ENCODE peak calls at places on chromosomes 1 and 21, in ten cellular contexts. N, S, T, Q, D, Y, U, K, X and R are unnamed samples. For H3K4me1, the result is how much of the 10 kb centered on the place peaks cover.

GRCh38 chr1:68442822-68443556 is 6.8 kb downstream of the RPE65 start:
- DNase-seq in N (peak), S (no peak), T (peak), Q (no peak), D (peak), Y (peak), U (no peak), K (no peak), X (no peak), R (peak)

GRCh38 chr1:12448746-12449177 is 169.2 kb downstream of the DHRS3 start:
- DNase-seq in N (no peak), S (no peak), T (no peak), Q (no peak), D (no peak), Y (peak), U (no peak), K (peak), X (no peak), R (no peak)

GRCh38 chr1:174225499-174226204 is 66.3 kb downstream of the RABGAP1L start:
- DNase-seq in N (no peak), S (no peak), T (no peak), Q (no peak), D (no peak), Y (no peak), U (no peak), K (no peak), X (no peak), R (no peak)

GRCh38 chr1:89170171-89171066 is 5.4 kb downstream of the GBP7 start:
- DNase-seq in N (no peak), S (no peak), T (no peak), Q (no peak), D (no peak), Y (no peak), U (no peak), K (no peak), X (no peak), R (no peak)

GRCh38 chr1:200242379-200243041 is 167.3 kb downstream of the ZNF281 start:
- DNase-seq in N (no peak), S (no peak), T (no peak), Q (no peak), D (no peak), Y (peak), U (no peak), K (no peak), X (no peak), R (no peak)

GRCh38 chr1:242692988-242693387 is 168.5 kb upstream of the PLD5 start:
- DNase-seq in N (no peak), S (no peak), T (no peak), Q (no peak), D (no peak), Y (no peak), U (no peak), K (no peak), X (no peak), R (no peak)

GRCh38 chr1:59947047-59947938 is 20.7 kb upstream of the CYP2J2 start:
- DNase-seq in N (peak), S (peak), T (peak), Q (no peak), D (peak), Y (peak), U (peak), K (no peak), X (no peak), R (peak)

GRCh38 chr21:41726970-41727783 is 39.7 kb downstream of the RIPK4 start:
- DNase-seq in N (peak), S (no peak), T (peak), Q (peak), D (no peak), Y (peak), U (no peak), K (peak), X (peak), R (peak)

GRCh38 chr1:156706647-156707008 is 1.2 kb upstream of the CRABP2 start:
- DNase-seq in N (no peak), S (peak), T (no peak), Q (peak), D (peak), Y (peak), U (peak), K (peak), X (no peak), R (peak)

GRCh38 chr1:46670134-46670533 is 1.5 kb upstream of the TEX38 start:
- DNase-seq in N (no peak), S (no peak), T (no peak), Q (no peak), D (no peak), Y (no peak), U (no peak), K (no peak), X (no peak), R (no peak)

GRCh38 chr1:36136535-36136934 is 11.5 kb upstream of the COL8A2 start:
- DNase-seq in N (no peak), S (no peak), T (no peak), Q (no peak), D (no peak), Y (peak), U (no peak), K (peak), X (no peak), R (peak)

GRCh38 chr1:25872708-25873107 is 2.8 kb downstream of the PAQR7 start:
- DNase-seq in N (no peak), S (no peak), T (no peak), Q (no peak), D (no peak), Y (no peak), U (no peak), K (no peak), X (no peak), R (no peak)

GRCh38 chr1:175287849-175288248 is 95.3 kb upstream of the KIAA0040 start:
- DNase-seq in N (no peak), S (no peak), T (no peak), Q (no peak), D (no peak), Y (no peak), U (no peak), K (no peak), X (no peak), R (no peak)

GRCh38 chr1:16354619-16355018 is 2.3 kb upstream of the FBXO42 start:
- DNase-seq in N (no peak), S (no peak), T (no peak), Q (no peak), D (no peak), Y (no peak), U (no peak), K (no peak), X (no peak), R (peak)

GRCh38 chr1:89065077-89065868 is at the start of gene GBP1:
- DNase-seq in N (no peak), S (no peak), T (peak), Q (no peak), D (no peak), Y (peak), U (no peak), K (no peak), X (no peak), R (no peak)

GRCh38 chr1:6517435-6517851 is 26.0 kb upstream of the PLEKHG5 start:
- DNase-seq in N (no peak), S (no peak), T (peak), Q (peak), D (no peak), Y (no peak), U (peak), K (no peak), X (no peak), R (no peak)

GRCh38 chr1:185355947-185356346 is 38.9 kb upstream of the IVNS1ABP start:
- DNase-seq in N (no peak), S (no peak), T (no peak), Q (no peak), D (no peak), Y (no peak), U (no peak), K (no peak), X (no peak), R (no peak)

GRCh38 chr1:206797534-206798383 is 25.5 kb upstream of the IL10 start:
- DNase-seq in N (peak), S (peak), T (peak), Q (no peak), D (peak), Y (no peak), U (no peak), K (no peak), X (no peak), R (no peak)

GRCh38 chr1:201685485-201685884 is 143.5 kb upstream of the IPO9 start:
- DNase-seq in N (no peak), S (no peak), T (no peak), Q (no peak), D (no peak), Y (no peak), U (no peak), K (no peak), X (no peak), R (no peak)

GRCh38 chr1:180927841-180928240 is 15.1 kb downstream of the KIAA1614 start:
- DNase-seq in N (no peak), S (no peak), T (no peak), Q (no peak), D (no peak), Y (no peak), U (no peak), K (no peak), X (no peak), R (no peak)

GRCh38 chr21:41668686-41669532 is 97.9 kb downstream of the RIPK4 start:
- DNase-seq in N (no peak), S (no peak), T (no peak), Q (peak), D (no peak), Y (no peak), U (no peak), K (no peak), X (no peak), R (peak)

GRCh38 chr1:154423303-154423987 is 18.3 kb downstream of the IL6R start:
- DNase-seq in N (no peak), S (no peak), T (peak), Q (peak), D (no peak), Y (peak), U (peak), K (no peak), X (no peak), R (no peak)

GRCh38 chr1:112698366-112699310 is 8.3 kb downstream of the RHOC start:
- DNase-seq in N (no peak), S (no peak), T (peak), Q (peak), D (no peak), Y (no peak), U (no peak), K (no peak), X (no peak), R (no peak)

GRCh38 chr1:179393721-179394120 is 27.9 kb downstream of the AXDND1 start:
- DNase-seq in N (no peak), S (no peak), T (no peak), Q (no peak), D (no peak), Y (no peak), U (no peak), K (no peak), X (no peak), R (no peak)
- H3K4me1 ChIP-seq in N (under half), S (under half), T (under half), Q (under half), D (under half), Y (under half), U (under half), K (under half), X (under half), R (under half)

GRCh38 chr21:33219961-33220360 is 9.8 kb upstream of the IFNAR2 start:
- DNase-seq in N (no peak), S (no peak), T (no peak), Q (no peak), D (no peak), Y (no peak), U (no peak), K (no peak), X (no peak), R (no peak)

GRCh38 chr21:33217168-33217567 is 12.6 kb upstream of the IFNAR2 start:
- DNase-seq in N (no peak), S (no peak), T (no peak), Q (no peak), D (no peak), Y (no peak), U (no peak), K (no peak), X (no peak), R (no peak)

GRCh38 chr21:33214056-33214455 is 15.7 kb upstream of the IFNAR2 start:
- DNase-seq in N (no peak), S (no peak), T (no peak), Q (no peak), D (no peak), Y (no peak), U (no peak), K (no peak), X (no peak), R (no peak)

GRCh38 chr21:33219300-33219699 is 10.4 kb upstream of the IFNAR2 start:
- DNase-seq in N (no peak), S (no peak), T (no peak), Q (no peak), D (no peak), Y (no peak), U (no peak), K (no peak), X (no peak), R (no peak)
- H3K4me1 ChIP-seq in N (under half), S (half or more), T (under half), Q (under half), D (under half), Y (under half), U (under half), K (under half), X (under half), R (under half)

GRCh38 chr1:216614011-216614934 is 109.0 kb downstream of the ESRRG start:
- DNase-seq in N (no peak), S (no peak), T (no peak), Q (no peak), D (no peak), Y (no peak), U (no peak), K (no peak), X (no peak), R (no peak)
- H3K4me1 ChIP-seq in N (under half), S (under half), T (under half), Q (under half), D (under half), Y (under half), U (under half), K (under half), X (under half), R (under half)

DNA sequence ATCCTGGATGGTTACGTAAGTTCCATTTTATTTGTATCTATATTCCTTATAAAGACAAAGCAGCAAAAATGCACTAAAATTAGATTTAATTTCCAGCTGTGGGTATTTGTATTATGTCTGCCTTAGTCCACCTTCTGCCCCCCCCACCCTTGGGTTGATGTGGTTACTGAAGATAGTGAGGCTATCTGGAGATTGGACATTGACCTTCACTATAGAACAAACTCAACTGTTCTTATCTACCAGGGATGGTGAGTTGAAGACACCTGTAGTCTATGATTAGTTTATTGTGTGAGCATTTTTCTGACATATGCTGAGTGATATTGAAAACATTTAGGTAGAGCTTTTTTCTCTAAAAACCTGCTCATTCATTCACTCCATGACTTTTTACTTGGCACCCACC is 122.2 kb downstream of the NFIA start:
- DNase-seq in N (no peak), S (no peak), T (no peak), Q (no peak), D (no peak), Y (no peak), U (no peak), K (no peak), X (no peak), R (no peak)
- H3K4me1 ChIP-seq in N (under half), S (under half), T (under half), Q (under half), D (under half), Y (under half), U (under half), K (under half), X (under half), R (under half)

GRCh38 chr1:158289722-158290570 is at the start of gene CD1C:
- DNase-seq in N (no peak), S (no peak), T (no peak), Q (no peak), D (no peak), Y (no peak), U (no peak), K (no peak), X (no peak), R (no peak)

GRCh38 chr1:158285756-158286241 is 3.9 kb upstream of the CD1C start:
- DNase-seq in N (no peak), S (no peak), T (no peak), Q (no peak), D (no peak), Y (no peak), U (peak), K (peak), X (peak), R (peak)

GRCh38 chr1:158283965-158284364 is 5.8 kb upstream of the CD1C start:
- DNase-seq in N (no peak), S (no peak), T (no peak), Q (no peak), D (no peak), Y (no peak), U (no peak), K (no peak), X (no peak), R (no peak)

GRCh38 chr1:158286966-158287365 is 2.8 kb upstream of the CD1C start:
- DNase-seq in N (no peak), S (no peak), T (no peak), Q (no peak), D (no peak), Y (no peak), U (no peak), K (no peak), X (no peak), R (no peak)

DNA sequence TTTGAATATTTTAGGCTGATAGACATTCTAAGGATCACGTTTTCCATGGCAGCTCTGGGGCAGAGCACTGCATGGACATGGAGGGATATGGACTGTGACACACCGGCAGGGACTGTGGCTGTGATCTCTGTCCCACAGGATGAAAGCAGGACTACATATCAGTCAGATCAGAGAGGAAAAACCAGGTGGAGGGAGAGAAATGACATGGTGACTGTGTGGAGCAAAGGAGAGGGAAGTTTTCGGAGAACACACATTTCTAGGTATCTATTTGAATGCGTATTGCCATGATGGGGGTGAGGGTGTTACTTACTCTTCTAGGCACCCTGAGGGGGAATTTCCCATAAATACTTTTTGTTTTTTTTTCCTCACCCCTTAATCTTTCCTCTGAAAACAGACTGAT is 3.2 kb upstream of the CD1C start:
- DNase-seq in N (no peak), S (no peak), T (no peak), Q (no peak), D (no peak), Y (no peak), U (no peak), K (no peak), X (no peak), R (no peak)
- H3K4me1 ChIP-seq in N (under half), S (under half), T (under half), Q (under half), D (under half), Y (under half), U (under half), K (under half), X (under half), R (under half)

GRCh38 chr1:150559627-150560010 is 10.4 kb downstream of the ADAMTSL4 start:
- DNase-seq in N (no peak), S (no peak), T (no peak), Q (no peak), D (no peak), Y (no peak), U (peak), K (no peak), X (no peak), R (no peak)
- H3K4me1 ChIP-seq in N (under half), S (under half), T (under half), Q (under half), D (under half), Y (under half), U (half or more), K (under half), X (half or more), R (half or more)

DNA sequence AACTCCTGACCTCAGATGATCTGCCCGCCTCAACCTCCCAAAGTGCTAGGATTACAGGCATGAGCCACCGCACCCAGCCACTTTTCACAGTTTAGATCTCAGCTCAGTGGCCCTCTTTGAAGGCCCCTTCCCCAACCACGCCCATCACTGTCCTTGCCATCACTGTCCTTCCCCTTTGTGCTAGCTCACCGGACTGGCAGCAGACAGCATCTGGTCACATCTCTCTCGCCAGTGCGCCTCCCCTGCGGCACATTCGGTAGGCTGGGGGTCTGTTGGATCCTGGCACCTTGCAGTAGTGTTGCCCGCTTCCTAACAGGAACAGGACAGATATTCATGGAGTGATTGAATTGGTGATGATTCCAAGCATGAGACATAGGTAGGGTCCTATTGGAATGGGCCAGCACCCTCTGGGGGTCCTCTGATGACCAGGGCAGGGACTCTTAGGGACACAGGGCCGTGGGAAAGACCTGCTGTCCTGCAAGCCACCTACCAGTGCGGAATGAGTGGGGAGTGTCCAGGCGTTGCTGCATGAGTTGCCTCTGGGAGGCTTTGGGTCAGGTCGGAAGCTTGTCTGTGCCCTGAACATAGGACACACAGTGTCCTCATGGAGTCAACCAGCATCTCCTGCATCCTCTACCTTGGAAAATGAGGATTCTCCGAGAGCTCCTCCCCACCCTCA is 178.8 kb upstream of the VAMP3 start:
- DNase-seq in N (no peak), S (no peak), T (no peak), Q (peak), D (no peak), Y (no peak), U (peak), K (no peak), X (no peak), R (peak)
- H3K4me1 ChIP-seq in N (under half), S (under half), T (under half), Q (under half), D (under half), Y (under half), U (under half), K (under half), X (under half), R (under half)